ENCODE peak calls at places on chromosomes 4 and X, in nine cellular contexts. E is NCI-H1436; J is stimulated activated CD8-positive, alpha-beta memory T cell treated with anti-CD3 and anti-CD28 coated beads, Interleukin-15, amount 100 ng/mL, for 24 hours; S is thoracic aorta; M is posterior vena cava; W is NCI-H774; G is Calu3; F is stimulated activated CD4-positive, alpha-beta T cell treated with anti-CD3 and anti-CD28 coated beads, Interleukin-12 subunit alpha, Interleukin-12 subunit beta, amount 100 ng/mL, for 24 hours; O is RCC 7860. C is an unnamed sample.

GRCh38 chr4:30952526-30953219 is 232.5 kb downstream of the PCDH7 start:
- DNase-seq in O (peak), S (no peak), G (no peak), J (no peak), W (no peak), E (no peak), M (no peak), F (no peak), C (no peak)

GRCh38 chr4:6495736-6496135 is 23.3 kb upstream of the PPP2R2C start:
- DNase-seq in W (no peak), J (no peak), F (no peak), S (no peak), M (peak), O (no peak), G (no peak), E (no peak), C (no peak)

GRCh38 chrX:74351760-74352159 is 47.8 kb downstream of the ZCCHC13 start:
- DNase-seq in O (no peak), S (no peak), M (no peak), E (no peak), W (no peak), G (no peak), F (no peak), J (no peak), C (no peak)

GRCh38 chrX:122475306-122475705 is 708.8 kb upstream of the GRIA3 start:
- DNase-seq in J (no peak), M (no peak), O (no peak), E (no peak), W (no peak), F (no peak), S (no peak), G (no peak), C (no peak)

GRCh38 chr4:15444276-15444675 is 16.4 kb downstream of the C1QTNF7 start:
- DNase-seq in J (no peak), F (no peak), M (no peak), G (no peak), O (no peak), E (no peak), S (no peak), W (no peak), C (no peak)

GRCh38 chrX:45689971-45690370 is 489.3 kb upstream of the DIPK2B start:
- DNase-seq in O (no peak), W (no peak), J (no peak), G (no peak), M (no peak), F (no peak), S (no peak), E (no peak), C (no peak)

GRCh38 chr4:121685257-121685656 is 11.5 kb downstream of the ANXA5 start:
- DNase-seq in M (no peak), G (no peak), E (no peak), W (no peak), O (no peak), J (no peak), S (no peak), F (no peak), C (no peak)

GRCh38 chr4:147407261-147408045 is 73.4 kb upstream of the EDNRA start:
- DNase-seq in F (no peak), E (no peak), W (no peak), O (no peak), M (no peak), S (no peak), G (no peak), J (no peak), C (no peak)

GRCh38 chr4:107449611-107450369 is 270.2 kb downstream of the PAPSS1 start:
- DNase-seq in G (no peak), E (no peak), W (no peak), O (no peak), M (no peak), F (no peak), J (no peak), S (no peak), C (no peak)

GRCh38 chr4:10089346-10089745 is 27.3 kb downstream of the WDR1 start:
- DNase-seq in F (no peak), W (no peak), J (no peak), S (no peak), E (no peak), G (peak), M (peak), O (peak), C (no peak)